ENCODE peak calls at places on chromosome 9, in seven cellular contexts. X, O, J, V, I, E and C are unnamed samples.

GRCh38 chr9:126348911-126349550 is 22.4 kb downstream of the MVB12B start:
- DNase-seq in X (no peak), O (no peak), J (no peak), V (no peak), I (no peak), E (no peak), C (no peak)

GRCh38 chr9:114720296-114720695 is 38.3 kb upstream of the TEX48 start:
- DNase-seq in X (no peak), O (peak; percentile 50), J (no peak), V (peak; percentile 34), I (no peak), E (no peak), C (no peak)

GRCh38 chr9:115306860-115307259 is 188.9 kb upstream of the TNC start:
- DNase-seq in X (no peak), O (no peak), J (no peak), V (no peak), I (no peak), E (no peak), C (no peak)

GRCh38 chr9:81112638-81113037 is 576.7 kb downstream of the TLE1 start:
- DNase-seq in X (no peak), O (no peak), J (no peak), V (no peak), I (no peak), E (no peak), C (no peak)

GRCh38 chr9:110900451-110900850 is 137.8 kb downstream of the LPAR1 start:
- DNase-seq in X (no peak), O (no peak), J (no peak), V (no peak), I (no peak), E (no peak), C (no peak)

GRCh38 chr9:128192601-128193371 is 1.4 kb upstream of the CIZ1 start:
- DNase-seq in X (peak; percentile 60), O (peak; percentile 91), J (peak; percentile 72), V (peak; percentile 94), I (peak; percentile 92), E (peak; percentile 61), C (no peak)

GRCh38 chr9:107638922-107639321 is 149.4 kb upstream of the KLF4 start:
- DNase-seq in X (no peak), O (no peak), J (no peak), V (no peak), I (peak; percentile 79), E (peak; percentile 51), C (no peak)

GRCh38 chr9:98502976-98503325 is 205.8 kb downstream of the GABBR2 start:
- DNase-seq in X (no peak), O (peak; percentile 36), J (no peak), V (peak; percentile 73), I (no peak), E (peak; percentile 26), C (no peak)

GRCh38 chr9:99296375-99296951 is 74.4 kb downstream of the SEC61B start:
- DNase-seq in X (peak; percentile 45), O (no peak), J (no peak), V (no peak), I (no peak), E (peak; percentile 40), C (no peak)

GRCh38 chr9:135371535-135371934 is 108.0 kb upstream of the PPP1R26 start:
- DNase-seq in X (no peak), O (no peak), J (no peak), V (no peak), I (no peak), E (no peak), C (no peak)

DNA sequence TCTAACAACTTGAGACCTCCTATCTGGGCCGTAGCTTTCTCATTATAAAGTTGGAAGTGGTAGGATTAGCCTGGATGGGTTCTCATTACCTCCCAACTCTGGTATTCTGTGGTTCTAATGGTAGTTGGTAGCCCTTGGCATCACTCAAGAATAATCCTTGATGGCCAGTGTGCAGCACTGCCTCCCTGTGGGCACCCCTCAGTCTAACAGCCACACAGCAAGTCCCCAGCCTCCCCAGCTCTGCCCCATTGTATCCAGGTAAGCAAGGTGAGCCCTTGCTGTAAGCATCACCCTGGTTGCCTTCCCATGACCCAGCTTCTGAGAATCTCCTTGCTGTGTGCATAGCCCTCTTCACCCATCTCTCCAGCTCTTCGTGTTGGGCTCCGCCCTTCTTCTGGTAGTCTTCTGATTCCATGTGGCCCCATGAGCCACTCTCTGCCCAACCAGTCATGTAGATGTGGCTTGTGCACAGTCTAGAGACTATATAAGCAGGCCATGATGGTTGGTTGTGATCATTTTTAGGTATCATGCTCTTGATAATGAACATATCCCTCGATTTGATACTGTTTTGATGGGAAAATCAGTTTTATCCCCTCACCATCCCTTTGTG is 57.6 kb upstream of the GRHPR start:
- DNase-seq in X (no peak), O (peak; percentile 16), J (no peak), V (no peak), I (no peak), E (no peak), C (no peak)
- TF ChIP-seq CTCF in X (no peak), O (no peak), J (peak; percentile 62), V (no peak), I (no peak), E (no peak), C (no peak)

DNA sequence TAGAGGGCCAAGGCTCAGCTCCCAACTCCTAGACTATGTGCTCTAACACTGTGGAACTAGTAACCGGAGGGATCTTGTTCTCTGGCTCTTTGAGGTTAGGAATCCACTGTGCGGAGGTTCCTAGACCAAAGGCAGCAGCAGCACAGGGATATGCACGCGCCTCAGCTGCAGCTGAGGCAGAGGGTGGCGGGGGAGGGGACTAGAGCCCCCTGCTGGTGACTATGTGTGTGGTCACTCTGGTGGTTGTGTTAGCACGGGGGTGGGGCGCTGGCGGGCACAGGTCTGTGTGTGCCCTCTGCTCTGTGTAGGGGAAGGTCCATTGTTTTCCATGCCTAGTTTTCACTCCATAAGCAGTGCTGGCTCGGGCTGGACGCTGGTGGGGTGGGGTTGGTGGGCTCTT is 458.0 kb upstream of the IZUMO3 start:
- DNase-seq in X (no peak), O (no peak), J (no peak), V (no peak), I (peak; percentile 1), E (no peak), C (no peak)
- TF ChIP-seq CTCF in X (no peak), O (no peak), J (peak; percentile 6), V (no peak), I (no peak), E (no peak), C (no peak)

GRCh38 chr9:120436937-120437592 is 142.9 kb downstream of the CDK5RAP2 start:
- DNase-seq in X (no peak), O (no peak), J (no peak), V (no peak), I (no peak), E (peak; percentile 44), C (no peak)

GRCh38 chr9:120440791-120441190 is 139.2 kb downstream of the CDK5RAP2 start:
- DNase-seq in X (no peak), O (peak; percentile 51), J (no peak), V (no peak), I (no peak), E (no peak), C (no peak)

GRCh38 chr9:120438111-120438510 is 141.9 kb downstream of the CDK5RAP2 start:
- DNase-seq in X (no peak), O (peak; percentile 54), J (no peak), V (no peak), I (no peak), E (no peak), C (no peak)

GRCh38 chr9:120441446-120442279 is 138.3 kb downstream of the CDK5RAP2 start:
- DNase-seq in X (no peak), O (peak; percentile 82), J (no peak), V (no peak), I (no peak), E (no peak), C (no peak)

DNA sequence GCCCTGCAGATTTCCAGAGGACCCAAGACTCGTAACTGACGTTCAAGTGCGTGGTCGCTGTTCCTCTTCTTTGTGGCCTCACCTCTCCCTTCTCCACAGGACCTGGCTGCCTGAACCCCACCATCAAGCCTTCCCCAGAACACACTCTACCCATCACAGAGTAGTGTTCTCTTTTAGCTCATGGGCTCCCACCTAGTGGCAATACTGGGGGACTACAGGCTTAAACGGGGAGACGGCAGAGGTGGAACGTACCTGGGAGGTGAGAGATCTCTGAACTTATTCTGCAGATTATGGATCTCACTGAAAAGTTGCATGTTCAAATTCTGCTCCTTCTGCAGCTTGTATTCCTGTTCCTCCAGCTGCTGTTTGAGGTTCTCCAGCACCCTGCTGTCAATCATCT is 140.8 kb downstream of the CDK5RAP2 start:
- DNase-seq in X (no peak), O (peak; percentile 48), J (no peak), V (peak; percentile 57), I (peak; percentile 43), E (no peak), C (no peak)
- TF ChIP-seq CTCF in X (no peak), O (peak; percentile 58), J (peak; percentile 55), V (peak; percentile 52), I (peak; percentile 63), E (peak; percentile 51), C (peak; percentile 26)

GRCh38 chr9:97109194-97109811 is 70.4 kb upstream of the CTSV start:
- DNase-seq in X (no peak), O (peak; percentile 76), J (no peak), V (peak; percentile 64), I (peak; percentile 78), E (no peak), C (no peak)
- TF ChIP-seq CTCF in X (no peak), O (peak; percentile 88), J (peak; percentile 73), V (peak; percentile 90), I (peak; percentile 86), E (peak; percentile 68), C (no peak)

GRCh38 chr9:21777701-21778100 is 24.7 kb upstream of the MTAP start:
- DNase-seq in X (no peak), O (peak; percentile 66), J (no peak), V (no peak), I (no peak), E (no peak), C (no peak)

GRCh38 chr9:21782207-21782606 is 20.2 kb upstream of the MTAP start:
- DNase-seq in X (no peak), O (peak; percentile 60), J (no peak), V (no peak), I (no peak), E (no peak), C (no peak)

GRCh38 chr9:21778300-21778699 is 24.1 kb upstream of the MTAP start:
- DNase-seq in X (no peak), O (peak; percentile 38), J (no peak), V (peak; percentile 19), I (no peak), E (no peak), C (no peak)

GRCh38 chr9:21779397-21779796 is 23.0 kb upstream of the MTAP start:
- DNase-seq in X (no peak), O (peak; percentile 80), J (no peak), V (no peak), I (no peak), E (no peak), C (no peak)

GRCh38 chr9:21781656-21782055 is 20.8 kb upstream of the MTAP start:
- DNase-seq in X (no peak), O (no peak), J (no peak), V (no peak), I (no peak), E (no peak), C (no peak)
- TF ChIP-seq CTCF in X (no peak), O (no peak), J (no peak), V (no peak), I (no peak), E (no peak), C (no peak)

DNA sequence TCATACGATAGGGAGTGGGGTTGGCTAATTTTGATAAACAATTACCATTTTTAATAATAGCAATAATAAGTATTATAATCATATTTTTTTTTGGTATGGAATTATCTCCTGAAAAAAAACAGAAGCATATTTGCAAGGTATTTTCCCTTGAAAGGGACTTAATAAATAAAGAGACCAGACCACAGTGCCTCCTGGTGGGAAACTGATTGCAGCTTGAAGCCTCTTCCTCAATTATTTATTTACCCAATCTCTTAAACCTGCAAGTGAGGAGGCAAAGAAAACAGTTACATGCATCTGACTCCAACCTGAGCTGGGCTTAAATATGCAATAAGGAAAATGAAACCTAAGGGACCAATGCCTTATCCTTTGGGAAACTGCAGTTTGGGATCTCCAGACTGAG is 388.1 kb upstream of the ACO1 start:
- DNase-seq in X (no peak), O (no peak), J (no peak), V (no peak), I (no peak), E (no peak), C (no peak)
- TF ChIP-seq CTCF in X (no peak), O (no peak), J (no peak), V (no peak), I (no peak), E (no peak), C (no peak)